ENCODE peak calls at places on chromosomes 13 and 19, in six cellular contexts. One of them, this sample, is unnamed.

GRCh38 chr13:51605698-51606097 is 21.4 kb downstream of the WDFY2 start:
- DNase-seq in K562: no peak
- DNase-seq in SK-N-SH: no peak
- DNase-seq in H1: no peak
- DNase-seq in HepG2: no peak
- DNase-seq in GM12878: no peak
- DNase-seq in this sample: no peak

GRCh38 chr13:41700790-41701310 is 243.5 kb downstream of the RGCC start:
- DNase-seq in K562: no peak
- DNase-seq in SK-N-SH: peak
- DNase-seq in H1: no peak
- DNase-seq in HepG2: no peak
- DNase-seq in GM12878: no peak
- DNase-seq in this sample: peak

GRCh38 chr13:80825276-80825675 is 484.4 kb upstream of the SPRY2 start:
- DNase-seq in K562: no peak
- DNase-seq in SK-N-SH: no peak
- DNase-seq in H1: no peak
- DNase-seq in HepG2: no peak
- DNase-seq in GM12878: no peak
- DNase-seq in this sample: no peak

GRCh38 chr13:98484289-98485219 is 92.4 kb downstream of the STK24 start:
- DNase-seq in K562: peak
- DNase-seq in SK-N-SH: no peak
- DNase-seq in H1: no peak
- DNase-seq in HepG2: peak
- DNase-seq in GM12878: no peak
- DNase-seq in this sample: peak

GRCh38 chr19:18520848-18521691 is 800 bp downstream of the ELL start:
- DNase-seq in K562: peak
- DNase-seq in SK-N-SH: no peak
- DNase-seq in H1: no peak
- DNase-seq in HepG2: no peak
- DNase-seq in GM12878: no peak
- DNase-seq in this sample: peak

GRCh38 chr19:18504886-18505610 is 16.8 kb downstream of the ELL start:
- DNase-seq in K562: no peak
- DNase-seq in SK-N-SH: no peak
- DNase-seq in H1: no peak
- DNase-seq in HepG2: no peak
- DNase-seq in GM12878: no peak
- DNase-seq in this sample: no peak

GRCh38 chr13:73956101-73956500 is 178.1 kb downstream of the KLF12 start:
- DNase-seq in K562: no peak
- DNase-seq in SK-N-SH: no peak
- DNase-seq in H1: no peak
- DNase-seq in HepG2: no peak
- DNase-seq in GM12878: no peak
- DNase-seq in this sample: no peak

GRCh38 chr13:29339386-29340272 is 255.9 kb downstream of the SLC7A1 start:
- DNase-seq in K562: no peak
- DNase-seq in SK-N-SH: no peak
- DNase-seq in H1: no peak
- DNase-seq in HepG2: no peak
- DNase-seq in GM12878: no peak
- DNase-seq in this sample: no peak

GRCh38 chr13:95251641-95252040 is 49.6 kb downstream of the ABCC4 start:
- DNase-seq in K562: no peak
- DNase-seq in SK-N-SH: no peak
- DNase-seq in H1: no peak
- DNase-seq in HepG2: no peak
- DNase-seq in GM12878: no peak
- DNase-seq in this sample: no peak

GRCh38 chr13:33494596-33495214 is 209.2 kb upstream of the STARD13 start:
- DNase-seq in K562: no peak
- DNase-seq in SK-N-SH: no peak
- DNase-seq in H1: no peak
- DNase-seq in HepG2: peak
- DNase-seq in GM12878: no peak
- DNase-seq in this sample: no peak

GRCh38 chr13:104773775-104774174 is 1707.6 kb upstream of the SLC10A2 start:
- DNase-seq in K562: no peak
- DNase-seq in SK-N-SH: peak
- DNase-seq in H1: no peak
- DNase-seq in HepG2: peak
- DNase-seq in GM12878: peak
- DNase-seq in this sample: peak

GRCh38 chr19:32676186-32676894 is 692 bp downstream of the RGS9BP start:
- DNase-seq in K562: no peak
- DNase-seq in SK-N-SH: peak
- DNase-seq in H1: no peak
- DNase-seq in HepG2: no peak
- DNase-seq in GM12878: no peak
- DNase-seq in this sample: no peak

GRCh38 chr13:94656766-94657165 is 55.1 kb downstream of the GPR180 start:
- DNase-seq in K562: no peak
- DNase-seq in SK-N-SH: no peak
- DNase-seq in H1: no peak
- DNase-seq in HepG2: no peak
- DNase-seq in GM12878: peak
- DNase-seq in this sample: no peak

GRCh38 chr13:41012536-41012935 is 6.6 kb downstream of the ELF1 start:
- DNase-seq in K562: no peak
- DNase-seq in SK-N-SH: no peak
- DNase-seq in H1: no peak
- DNase-seq in HepG2: no peak
- DNase-seq in GM12878: no peak
- DNase-seq in this sample: peak

GRCh38 chr19:2231621-2232221 is 4.4 kb downstream of the PLEKHJ1 start:
- DNase-seq in K562: no peak
- DNase-seq in SK-N-SH: peak
- DNase-seq in H1: no peak
- DNase-seq in HepG2: no peak
- DNase-seq in GM12878: no peak
- DNase-seq in this sample: no peak

GRCh38 chr13:48405865-48406264 is 7.0 kb downstream of the LPAR6 start:
- DNase-seq in K562: no peak
- DNase-seq in SK-N-SH: no peak
- DNase-seq in H1: no peak
- DNase-seq in HepG2: no peak
- DNase-seq in GM12878: no peak
- DNase-seq in this sample: no peak

GRCh38 chr13:112326821-112327370 is 49.3 kb upstream of the SPACA7 start:
- DNase-seq in K562: no peak
- DNase-seq in SK-N-SH: no peak
- DNase-seq in H1: no peak
- DNase-seq in HepG2: no peak
- DNase-seq in GM12878: no peak
- DNase-seq in this sample: no peak
- H3K27ac ChIP-seq in K562: no peak
- H3K27ac ChIP-seq in SK-N-SH: no peak
- H3K27ac ChIP-seq in H1: no peak
- H3K27ac ChIP-seq in HepG2: no peak
- H3K27ac ChIP-seq in GM12878: no peak
- H3K27ac ChIP-seq in this sample: no peak

GRCh38 chr13:100512422-100512821 is 76.2 kb downstream of the GGACT start:
- DNase-seq in K562: no peak
- DNase-seq in SK-N-SH: no peak
- DNase-seq in H1: no peak
- DNase-seq in HepG2: no peak
- DNase-seq in GM12878: no peak
- DNase-seq in this sample: no peak

GRCh38 chr13:100513987-100514670 is 74.5 kb downstream of the GGACT start:
- DNase-seq in K562: no peak
- DNase-seq in SK-N-SH: no peak
- DNase-seq in H1: no peak
- DNase-seq in HepG2: no peak
- DNase-seq in GM12878: no peak
- DNase-seq in this sample: no peak

GRCh38 chr13:100514788-100515409 is 73.7 kb downstream of the GGACT start:
- DNase-seq in K562: peak
- DNase-seq in SK-N-SH: peak
- DNase-seq in H1: no peak
- DNase-seq in HepG2: peak
- DNase-seq in GM12878: peak
- DNase-seq in this sample: peak

GRCh38 chr13:100511422-100511821 is 77.2 kb downstream of the GGACT start:
- DNase-seq in K562: no peak
- DNase-seq in SK-N-SH: no peak
- DNase-seq in H1: no peak
- DNase-seq in HepG2: no peak
- DNase-seq in GM12878: no peak
- DNase-seq in this sample: no peak

GRCh38 chr13:100513171-100513570 is 75.4 kb downstream of the GGACT start:
- DNase-seq in K562: no peak
- DNase-seq in SK-N-SH: no peak
- DNase-seq in H1: no peak
- DNase-seq in HepG2: no peak
- DNase-seq in GM12878: no peak
- DNase-seq in this sample: no peak
- TF ChIP-seq GABPA in K562: no peak
- TF ChIP-seq GABPA in SK-N-SH: no peak
- TF ChIP-seq GABPA in H1: no peak
- TF ChIP-seq GABPA in HepG2: no peak
- TF ChIP-seq GABPA in GM12878: no peak
- TF ChIP-seq GABPA in this sample: no peak

GRCh38 chr19:17325133-17325532 is 9.5 kb downstream of the ANO8 start:
- DNase-seq in K562: no peak
- DNase-seq in SK-N-SH: no peak
- DNase-seq in H1: no peak
- DNase-seq in HepG2: no peak
- DNase-seq in GM12878: no peak
- DNase-seq in this sample: no peak
- H3K27ac ChIP-seq in K562: no peak
- H3K27ac ChIP-seq in SK-N-SH: no peak
- H3K27ac ChIP-seq in H1: no peak
- H3K27ac ChIP-seq in HepG2: no peak
- H3K27ac ChIP-seq in GM12878: no peak
- H3K27ac ChIP-seq in this sample: no peak

GRCh38 chr19:38736036-38736412 is 8.2 kb downstream of the CAPN12 start:
- DNase-seq in K562: peak
- DNase-seq in SK-N-SH: peak
- DNase-seq in H1: no peak
- DNase-seq in HepG2: no peak
- DNase-seq in GM12878: no peak
- DNase-seq in this sample: no peak
- TF ChIP-seq GABPA in K562: no peak
- TF ChIP-seq GABPA in SK-N-SH: no peak
- TF ChIP-seq GABPA in H1: no peak
- TF ChIP-seq GABPA in HepG2: no peak
- TF ChIP-seq GABPA in GM12878: no peak
- TF ChIP-seq GABPA in this sample: no peak

This sample was measured in HL-60.